ENCODE peak calls at places on chromosomes 3 and 15, in nine cellular contexts. R is AG04449, P is body of pancreas, H is GM12865, A is psoas muscle, B is ovary, Z is WTC11, L is A549, O is HL-60. C is an unnamed sample.

GRCh38 chr3:182261084-182261483 is 532.2 kb upstream of the ATP11B start:
- DNase-seq in R (no peak), P (no peak), H (no peak), A (no peak), B (no peak), Z (no peak), L (no peak), O (no peak), C (no peak)

GRCh38 chr3:190038050-190038631 is 82.6 kb downstream of the P3H2 start:
- DNase-seq in R (no peak), P (no peak), H (no peak), A (peak), B (no peak), Z (no peak), L (peak), O (no peak), C (peak)

GRCh38 chr15:27545494-27546255 is 553.4 kb downstream of the OCA2 start:
- DNase-seq in R (no peak), P (no peak), H (no peak), A (no peak), B (no peak), Z (no peak), L (no peak), O (no peak), C (no peak)

GRCh38 chr3:129399145-129399894 is 29.1 kb downstream of the EFCAB12 start:
- DNase-seq in R (peak), P (peak), H (peak), A (peak), B (peak), Z (peak), L (peak), O (peak), C (peak)

GRCh38 chr15:29269485-29270168 is at the start of gene NSMCE3:
- DNase-seq in R (peak), P (peak), H (peak), A (peak), B (peak), Z (peak), L (peak), O (peak), C (peak)

GRCh38 chr15:59501531-59502113 is 63.6 kb downstream of the FAM81A start:
- DNase-seq in R (no peak), P (peak), H (peak), A (no peak), B (no peak), Z (peak), L (peak), O (no peak), C (peak)

GRCh38 chr3:108251256-108251655 is 29.0 kb upstream of the IFT57 start:
- DNase-seq in R (no peak), P (no peak), H (no peak), A (no peak), B (no peak), Z (no peak), L (no peak), O (no peak), C (no peak)

GRCh38 chr3:124707667-124708066 is 22.6 kb upstream of the UMPS start:
- DNase-seq in R (peak), P (no peak), H (no peak), A (no peak), B (no peak), Z (no peak), L (no peak), O (no peak), C (peak)

GRCh38 chr3:9681011-9681722 is 22.5 kb upstream of the CPNE9 start:
- DNase-seq in R (no peak), P (no peak), H (no peak), A (no peak), B (no peak), Z (no peak), L (no peak), O (no peak), C (no peak)

GRCh38 chr3:126938520-126939346 is 44.2 kb upstream of the PLXNA1 start:
- DNase-seq in R (no peak), P (no peak), H (no peak), A (no peak), B (no peak), Z (no peak), L (no peak), O (no peak), C (no peak)

GRCh38 chr3:43754316-43754715 is 63.6 kb downstream of the ABHD5 start:
- DNase-seq in R (no peak), P (no peak), H (no peak), A (no peak), B (no peak), Z (no peak), L (no peak), O (no peak), C (peak)

GRCh38 chr3:142896201-142896755 is 7.4 kb upstream of the PCOLCE2 start:
- DNase-seq in R (peak), P (no peak), H (no peak), A (no peak), B (no peak), Z (no peak), L (peak), O (no peak), C (peak)

GRCh38 chr3:133944181-133944580 is 48.5 kb upstream of the RAB6B start:
- DNase-seq in R (no peak), P (no peak), H (no peak), A (no peak), B (no peak), Z (no peak), L (no peak), O (no peak), C (peak)

GRCh38 chr3:172135185-172135584 is 95.8 kb downstream of the FNDC3B start:
- DNase-seq in R (no peak), P (no peak), H (no peak), A (no peak), B (no peak), Z (no peak), L (no peak), O (no peak), C (no peak)

DNA sequence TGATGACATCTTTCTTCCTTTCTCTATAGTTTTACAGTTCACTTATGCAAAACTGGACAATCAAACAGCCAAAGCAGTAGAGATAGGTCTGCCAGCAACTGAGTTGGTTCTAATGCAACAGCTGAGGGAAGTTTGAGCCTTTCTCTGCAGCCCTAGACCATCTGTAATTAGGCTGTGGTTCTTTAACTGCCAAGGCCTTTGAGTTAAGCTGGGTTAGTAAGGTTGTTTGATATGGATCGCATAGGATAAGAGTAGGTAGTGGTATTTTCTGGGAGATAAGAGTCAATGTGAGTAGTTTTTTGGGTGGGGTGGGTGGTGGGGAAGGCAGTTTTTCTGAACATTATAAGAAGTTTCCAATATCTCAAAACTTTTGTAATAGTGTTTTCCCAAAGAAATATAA is 2.9 kb downstream of the RPL39L start:
- DNase-seq in R (no peak), P (no peak), H (no peak), A (no peak), B (no peak), Z (no peak), L (no peak), O (no peak), C (no peak)
- TF ChIP-seq CTCF in R (no peak), P (no peak), H (no peak), A (no peak), B (no peak), Z (no peak), L (no peak), O (no peak), C (no peak)

GRCh38 chr3:23675010-23675409 is 130.7 kb upstream of the UBE2E1 start:
- DNase-seq in R (no peak), P (no peak), H (no peak), A (no peak), B (no peak), Z (no peak), L (no peak), O (no peak), C (no peak)

GRCh38 chr3:23671901-23672589 is 133.7 kb upstream of the UBE2E1 start:
- DNase-seq in R (no peak), P (no peak), H (no peak), A (peak), B (peak), Z (peak), L (no peak), O (no peak), C (peak)

GRCh38 chr3:23672628-23673027 is 133.1 kb upstream of the UBE2E1 start:
- DNase-seq in R (no peak), P (no peak), H (no peak), A (no peak), B (no peak), Z (no peak), L (no peak), O (no peak), C (no peak)

GRCh38 chr3:23676093-23676492 is 129.7 kb upstream of the UBE2E1 start:
- DNase-seq in R (no peak), P (no peak), H (no peak), A (no peak), B (no peak), Z (no peak), L (no peak), O (no peak), C (peak)
- TF ChIP-seq CTCF in R (no peak), P (no peak), H (no peak), A (no peak), B (no peak), Z (no peak), L (no peak), O (no peak), C (no peak)

DNA sequence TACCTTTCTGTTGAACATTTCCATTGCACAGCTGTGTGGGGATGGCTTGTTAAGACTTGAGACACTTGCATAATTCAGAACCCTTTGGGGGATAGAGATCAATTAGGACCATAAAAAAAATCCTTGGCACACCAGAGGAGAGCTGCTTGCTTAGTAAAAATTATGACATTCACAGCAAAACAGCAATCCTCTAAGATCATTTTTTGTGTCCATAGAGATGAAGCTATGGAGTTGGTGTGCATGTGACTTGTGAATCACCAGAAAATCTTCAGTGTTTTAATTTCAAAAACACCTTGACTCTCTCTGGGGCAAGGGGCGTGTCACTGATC is 7.7 kb downstream of the COL8A1 start:
- DNase-seq in R (no peak), P (no peak), H (no peak), A (no peak), B (no peak), Z (no peak), L (no peak), O (no peak), C (peak)
- TF ChIP-seq CTCF in R (no peak), P (no peak), H (no peak), A (no peak), B (no peak), Z (no peak), L (no peak), O (no peak), C (no peak)

DNA sequence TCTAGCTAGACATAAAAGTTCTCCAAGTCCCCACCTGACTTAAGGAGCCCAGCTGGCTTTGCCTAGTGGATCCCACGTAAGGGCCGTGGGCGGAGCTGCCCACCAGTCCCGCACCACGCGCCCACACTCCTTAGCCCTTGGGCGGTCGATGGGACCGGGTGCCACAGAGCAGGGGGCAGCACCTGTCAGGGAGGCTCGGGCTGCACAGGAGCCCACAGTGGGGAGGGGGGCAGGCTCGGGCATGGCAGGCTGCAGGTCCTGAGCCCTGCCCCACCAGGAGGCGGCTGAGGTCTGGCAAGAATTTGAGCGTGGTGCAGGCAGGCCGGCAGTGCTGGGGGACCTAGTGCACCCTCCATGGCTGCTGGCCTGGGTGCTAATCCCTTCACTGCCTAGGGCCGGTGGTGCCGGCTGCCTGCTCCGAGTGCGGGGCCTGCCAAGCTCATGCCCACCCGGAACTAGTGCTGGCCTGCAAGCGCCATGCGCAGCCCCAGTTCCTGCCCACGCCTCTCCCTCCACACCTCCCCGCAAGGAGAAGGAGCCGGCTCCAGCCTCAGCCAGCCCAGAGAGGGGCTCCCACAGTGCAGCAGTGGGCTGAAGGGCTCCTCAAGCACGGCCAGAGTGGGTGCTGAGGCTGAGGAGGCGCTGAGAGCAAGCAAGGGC is 78.7 kb downstream of the SLC6A1 start:
- DNase-seq in R (no peak), P (no peak), H (no peak), A (no peak), B (no peak), Z (no peak), L (no peak), O (no peak), C (no peak)
- TF ChIP-seq CTCF in R (no peak), P (no peak), H (no peak), A (no peak), B (no peak), Z (no peak), L (no peak), O (no peak), C (no peak)

DNA sequence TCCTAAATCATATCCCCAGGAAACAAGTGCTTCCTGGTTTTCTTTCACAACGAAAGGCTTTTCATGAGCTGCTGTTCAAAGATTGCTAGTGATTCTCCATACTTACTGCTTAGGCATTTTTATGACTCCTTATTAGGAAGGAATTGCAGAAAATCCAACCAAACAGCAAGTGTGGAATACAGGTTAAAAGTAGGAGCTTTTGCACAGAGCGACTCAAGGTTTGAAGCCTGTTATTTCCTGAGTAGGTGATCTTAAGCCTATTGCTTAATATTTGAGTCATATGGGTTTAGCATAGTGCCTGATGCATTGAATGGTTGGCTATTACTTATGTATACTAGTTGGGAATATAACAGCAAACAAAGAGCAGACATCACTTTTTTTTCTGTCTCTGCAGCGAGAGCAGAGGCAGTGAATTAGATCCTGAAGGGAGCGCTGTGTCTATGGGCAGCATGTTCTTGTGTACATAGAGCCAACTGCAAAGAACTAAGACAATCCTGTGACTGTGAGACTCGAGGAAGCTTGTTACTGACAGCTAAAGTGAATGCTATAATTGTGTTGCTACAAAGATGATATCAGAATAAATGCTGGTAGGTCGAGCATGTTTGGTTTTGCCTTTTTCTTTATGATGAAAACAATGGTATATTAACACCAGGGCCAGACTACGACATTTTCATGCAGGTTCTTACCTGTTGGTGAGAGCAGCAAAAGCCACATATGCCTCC is 6.3 kb downstream of the TM4SF1 start:
- DNase-seq in R (no peak), P (no peak), H (no peak), A (no peak), B (no peak), Z (no peak), L (peak), O (no peak), C (peak)
- TF ChIP-seq CTCF in R (no peak), P (no peak), H (no peak), A (no peak), B (no peak), Z (no peak), L (peak), O (no peak), C (peak)

GRCh38 chr3:112013784-112014143 is 15.0 kb downstream of the TAGLN3 start:
- DNase-seq in R (no peak), P (no peak), H (no peak), A (no peak), B (no peak), Z (no peak), L (no peak), O (no peak), C (no peak)
- TF ChIP-seq CTCF in R (no peak), P (no peak), H (no peak), A (no peak), B (no peak), Z (no peak), L (no peak), O (no peak), C (no peak)

DNA sequence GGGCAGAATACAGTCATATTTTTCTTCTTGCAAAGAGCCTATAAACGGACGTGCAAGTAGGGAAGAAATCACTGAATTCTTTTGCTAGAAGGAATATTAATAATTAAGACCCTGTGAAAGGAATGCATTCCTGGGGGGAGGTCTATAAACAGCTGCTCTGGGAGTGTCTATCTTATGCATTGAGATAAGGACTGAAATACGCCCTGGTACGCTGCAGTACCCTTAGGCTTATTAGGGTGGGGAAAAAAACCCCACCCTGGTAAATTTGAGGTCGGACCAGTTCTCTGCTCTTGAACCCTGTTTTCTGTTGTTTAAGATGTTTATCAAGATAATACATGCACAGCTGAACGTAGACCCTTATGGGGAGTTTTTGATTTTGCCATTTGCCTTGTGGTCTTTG is 100.0 kb upstream of the KBTBD8 start:
- DNase-seq in R (no peak), P (no peak), H (no peak), A (no peak), B (no peak), Z (no peak), L (no peak), O (no peak), C (no peak)
- TF ChIP-seq CTCF in R (no peak), P (no peak), H (no peak), A (no peak), B (no peak), Z (no peak), L (no peak), O (no peak), C (no peak)

GRCh38 chr3:56309465-56309864 is 158.8 kb downstream of the ERC2 start:
- DNase-seq in R (no peak), P (no peak), H (no peak), A (no peak), B (no peak), Z (no peak), L (no peak), O (no peak), C (no peak)

GRCh38 chr3:56302417-56302816 is 165.8 kb downstream of the ERC2 start:
- DNase-seq in R (no peak), P (no peak), H (no peak), A (no peak), B (no peak), Z (no peak), L (no peak), O (no peak), C (no peak)

GRCh38 chr3:56304069-56304468 is 164.2 kb downstream of the ERC2 start:
- DNase-seq in R (no peak), P (no peak), H (no peak), A (no peak), B (no peak), Z (no peak), L (no peak), O (no peak), C (no peak)

DNA sequence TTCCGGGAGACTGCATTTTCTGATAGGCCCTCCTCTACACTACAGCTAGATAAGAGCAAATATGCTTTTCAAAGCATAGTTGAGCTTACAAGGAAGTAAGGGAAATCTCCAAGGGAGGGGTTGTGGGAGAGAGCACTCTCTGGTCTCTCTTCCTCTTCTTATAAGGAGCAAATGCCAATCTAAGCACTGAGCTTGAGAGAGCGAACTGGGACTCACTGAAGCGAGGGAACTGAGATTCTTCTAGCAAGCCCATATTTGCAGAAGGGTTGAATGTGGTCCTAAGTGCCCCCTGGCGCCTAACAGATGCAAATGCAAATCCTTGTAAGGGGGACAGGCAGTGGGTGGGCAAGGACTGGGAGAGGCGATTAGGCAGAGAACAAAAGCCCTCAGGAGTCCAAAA is 164.8 kb downstream of the ERC2 start:
- DNase-seq in R (no peak), P (no peak), H (peak), A (no peak), B (no peak), Z (peak), L (peak), O (peak), C (peak)
- TF ChIP-seq CTCF in R (peak), P (no peak), H (peak), A (peak), B (no peak), Z (peak), L (peak), O (peak), C (peak)

C was measured in epithelial cell of esophagus.